ENCODE peak calls at places on chromosomes 16 and 17, in six cellular contexts. One of them, this sample, is unnamed.
A peak's percentile ranks its signal among the peaks of the same experiment; 100 is the strongest.

GRCh38 chr16:15765880-15766279 is 90.9 kb downstream of the MYH11 start:
- DNase-seq in keratinocyte: no peak
- DNase-seq in tibial artery: no peak
- DNase-seq in fibroblast of lung: peak; percentile 42
- DNase-seq in heart left ventricle: no peak
- DNase-seq in left lung: no peak
- DNase-seq in this sample: peak; percentile 56

GRCh38 chr17:6374271-6374691 is 60.6 kb downstream of the AIPL1 start:
- DNase-seq in left lung: no peak
- DNase-seq in fibroblast of lung: no peak
- DNase-seq in keratinocyte: no peak
- DNase-seq in heart left ventricle: no peak
- DNase-seq in tibial artery: no peak
- DNase-seq in this sample: no peak

GRCh38 chr17:76878568-76878967 is 10.4 kb downstream of the MGAT5B start:
- DNase-seq in keratinocyte: no peak
- DNase-seq in fibroblast of lung: no peak
- DNase-seq in tibial artery: no peak
- DNase-seq in left lung: no peak
- DNase-seq in heart left ventricle: no peak
- DNase-seq in this sample: no peak

GRCh38 chr17:20143740-20144139 is 134.6 kb downstream of the SPECC1 start:
- DNase-seq in keratinocyte: no peak
- DNase-seq in tibial artery: no peak
- DNase-seq in fibroblast of lung: no peak
- DNase-seq in heart left ventricle: no peak
- DNase-seq in left lung: no peak
- DNase-seq in this sample: no peak

GRCh38 chr16:51148674-51149228 is 2.3 kb downstream of the SALL1 start:
- DNase-seq in keratinocyte: no peak
- DNase-seq in tibial artery: no peak
- DNase-seq in heart left ventricle: no peak
- DNase-seq in fibroblast of lung: no peak
- DNase-seq in left lung: no peak
- DNase-seq in this sample: no peak

GRCh38 chr16:26645629-26646028 is 421.1 kb upstream of the C16orf82 start:
- DNase-seq in left lung: no peak
- DNase-seq in tibial artery: no peak
- DNase-seq in heart left ventricle: no peak
- DNase-seq in fibroblast of lung: no peak
- DNase-seq in keratinocyte: no peak
- DNase-seq in this sample: peak; percentile 13

GRCh38 chr16:21083729-21084268 is 66.8 kb downstream of the DNAH3 start:
- DNase-seq in heart left ventricle: peak; percentile 62
- DNase-seq in left lung: no peak
- DNase-seq in fibroblast of lung: peak; percentile 60
- DNase-seq in keratinocyte: no peak
- DNase-seq in tibial artery: peak; percentile 72
- DNase-seq in this sample: peak; percentile 46

GRCh38 chr17:56978441-56979090 is 635 bp downstream of the SCPEP1 start:
- DNase-seq in left lung: no peak
- DNase-seq in fibroblast of lung: peak; percentile 37
- DNase-seq in heart left ventricle: no peak
- DNase-seq in tibial artery: no peak
- DNase-seq in keratinocyte: no peak
- DNase-seq in this sample: no peak

GRCh38 chr16:74745926-74746325 is 28.7 kb downstream of the FA2H start:
- DNase-seq in keratinocyte: no peak
- DNase-seq in heart left ventricle: no peak
- DNase-seq in tibial artery: no peak
- DNase-seq in fibroblast of lung: no peak
- DNase-seq in left lung: no peak
- DNase-seq in this sample: no peak

GRCh38 chr17:68383443-68384321 is 73.6 kb downstream of the WIPI1 start:
- DNase-seq in fibroblast of lung: peak; percentile 94
- DNase-seq in keratinocyte: no peak
- DNase-seq in heart left ventricle: peak; percentile 51
- DNase-seq in tibial artery: no peak
- DNase-seq in left lung: no peak
- DNase-seq in this sample: no peak

GRCh38 chr17:1714488-1714979 is 4.4 kb upstream of the TLCD2 start:
- DNase-seq in keratinocyte: no peak
- DNase-seq in fibroblast of lung: peak; percentile 97
- DNase-seq in left lung: peak; percentile 96
- DNase-seq in heart left ventricle: peak; percentile 99
- DNase-seq in tibial artery: peak; percentile 99
- DNase-seq in this sample: peak; percentile 90

GRCh38 chr17:75819723-75820410 is 24.3 kb downstream of the UNC13D start:
- DNase-seq in heart left ventricle: peak; percentile 25
- DNase-seq in tibial artery: no peak
- DNase-seq in keratinocyte: no peak
- DNase-seq in fibroblast of lung: no peak
- DNase-seq in left lung: peak; percentile 69
- DNase-seq in this sample: no peak
- H3K4me3 ChIP-seq in heart left ventricle: no peak overlapping the region
- H3K4me3 ChIP-seq in tibial artery: no peak overlapping the region
- H3K4me3 ChIP-seq in keratinocyte: no peak overlapping the region
- H3K4me3 ChIP-seq in fibroblast of lung: no peak overlapping the region
- H3K4me3 ChIP-seq in left lung: no peak overlapping the region
- H3K4me3 ChIP-seq in this sample: no peak overlapping the region

DNA sequence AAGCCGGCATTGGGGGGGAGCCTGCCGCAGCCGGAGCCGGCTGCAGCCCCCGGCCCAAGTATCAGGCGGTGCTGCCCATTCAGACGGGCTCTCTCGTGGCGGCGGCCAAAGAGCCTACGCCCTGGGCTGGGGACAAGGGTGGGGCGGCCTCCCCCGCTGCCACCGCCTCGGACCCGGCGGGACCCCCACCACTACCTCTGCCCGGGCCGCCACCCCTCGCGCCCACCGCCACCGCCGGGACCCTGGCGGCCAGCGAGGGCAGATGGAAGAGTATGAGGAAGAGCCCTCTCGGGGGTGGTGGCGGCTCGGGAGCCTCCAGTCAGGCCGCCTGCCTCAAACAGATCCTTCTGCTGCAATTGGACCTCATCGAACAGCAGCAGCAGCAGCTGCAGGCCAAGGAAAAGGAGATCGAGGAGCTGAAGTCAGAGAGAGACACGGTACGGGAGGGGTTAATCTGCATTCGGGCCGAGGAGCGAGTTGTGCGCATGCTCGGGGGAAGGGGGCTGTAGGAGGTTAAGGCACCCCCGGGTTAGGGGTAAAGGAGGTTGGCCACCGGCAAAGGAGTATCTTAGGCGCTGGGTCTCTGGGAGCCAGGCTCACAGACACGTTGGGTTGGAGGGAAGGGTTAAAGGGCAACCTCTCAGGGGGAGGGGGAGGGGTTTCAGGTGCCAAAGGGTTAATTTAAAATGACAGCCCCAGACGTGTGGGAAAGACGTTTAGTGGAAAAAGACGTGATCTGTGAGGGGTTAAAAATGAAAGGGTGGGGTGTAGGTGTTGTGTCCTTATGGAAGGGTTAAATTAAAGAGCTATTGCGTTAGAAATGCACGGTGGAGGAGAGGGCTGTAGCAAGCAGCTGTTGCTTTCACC is 1.4 kb downstream of the MSL1 start:
- DNase-seq in keratinocyte: no peak
- DNase-seq in fibroblast of lung: peak; percentile 45
- DNase-seq in heart left ventricle: no peak
- DNase-seq in left lung: peak; percentile 85
- DNase-seq in tibial artery: no peak
- DNase-seq in this sample: peak; percentile 64
- H3K27ac ChIP-seq in keratinocyte: peak overlapping the region; percentile 73
- H3K27ac ChIP-seq in fibroblast of lung: peak overlapping the region; percentile 76
- H3K27ac ChIP-seq in heart left ventricle: peak overlapping the region; percentile 99
- H3K27ac ChIP-seq in left lung: peak overlapping the region; percentile 95
- H3K27ac ChIP-seq in tibial artery: peak overlapping the region; percentile 97
- H3K27ac ChIP-seq in this sample: peak overlapping the region; percentile 77

GRCh38 chr16:88706965-88707871 is 915 bp downstream of the CTU2 start:
- DNase-seq in keratinocyte: no peak
- DNase-seq in left lung: no peak
- DNase-seq in tibial artery: no peak
- DNase-seq in fibroblast of lung: no peak
- DNase-seq in heart left ventricle: no peak
- DNase-seq in this sample: no peak

GRCh38 chr16:88705076-88705684 is 1.0 kb downstream of the RNF166 start:
- DNase-seq in fibroblast of lung: no peak
- DNase-seq in tibial artery: no peak
- DNase-seq in heart left ventricle: no peak
- DNase-seq in keratinocyte: no peak
- DNase-seq in left lung: no peak
- DNase-seq in this sample: no peak

GRCh38 chr16:88705746-88706287 is 391 bp downstream of the RNF166 start:
- DNase-seq in tibial artery: no peak
- DNase-seq in left lung: no peak
- DNase-seq in heart left ventricle: no peak
- DNase-seq in fibroblast of lung: no peak
- DNase-seq in keratinocyte: no peak
- DNase-seq in this sample: no peak

GRCh38 chr16:88703486-88704309 is 2.5 kb downstream of the RNF166 start:
- DNase-seq in keratinocyte: no peak
- DNase-seq in tibial artery: no peak
- DNase-seq in heart left ventricle: peak; percentile 51
- DNase-seq in fibroblast of lung: no peak
- DNase-seq in left lung: no peak
- DNase-seq in this sample: no peak

DNA sequence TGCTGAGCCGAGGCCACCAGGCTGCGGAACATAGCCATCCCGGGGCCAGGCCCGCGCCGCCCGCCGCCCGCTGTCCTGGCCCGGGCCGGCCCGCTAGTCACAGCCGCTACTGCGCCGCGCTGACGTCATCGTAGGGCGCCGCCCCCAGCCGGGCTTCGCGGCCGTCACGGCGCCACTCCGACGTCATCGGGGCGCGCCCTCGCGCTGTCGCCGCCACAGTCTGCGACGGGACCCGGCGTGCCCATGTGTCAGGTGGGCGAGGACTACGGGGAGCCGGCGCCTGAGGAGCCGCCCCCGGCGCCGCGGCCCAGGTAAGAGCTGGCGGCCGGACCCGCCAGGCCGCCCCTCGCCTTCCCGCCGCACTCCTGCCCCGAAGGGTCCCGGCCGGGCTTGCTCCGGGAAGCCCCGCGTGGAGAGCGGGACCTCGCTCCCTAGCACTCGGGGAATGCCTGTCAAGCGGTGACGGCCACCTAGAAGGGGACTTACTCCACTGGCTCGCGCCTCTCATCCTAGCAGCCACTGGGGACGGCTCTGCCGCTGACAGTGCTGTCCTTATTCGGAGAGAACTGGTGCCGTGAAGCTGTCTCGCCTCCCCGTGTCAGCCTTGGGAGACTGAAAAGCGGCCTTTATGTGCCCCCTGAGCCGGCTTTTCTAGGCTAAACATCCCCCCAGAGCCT is at the start of the genes CTU2 and RNF166:
- DNase-seq in keratinocyte: no peak
- DNase-seq in fibroblast of lung: peak; percentile 86
- DNase-seq in heart left ventricle: peak; percentile 92
- DNase-seq in left lung: peak; percentile 97
- DNase-seq in tibial artery: peak; percentile 93
- DNase-seq in this sample: peak; percentile 77
- H3K4me1 ChIP-seq in keratinocyte: peaks cover 9% of the 10 kb centered on the region
- H3K4me1 ChIP-seq in fibroblast of lung: peaks cover 5% of the 10 kb centered on the region
- H3K4me1 ChIP-seq in heart left ventricle: peaks cover 34% of the 10 kb centered on the region
- H3K4me1 ChIP-seq in left lung: peaks cover 34% of the 10 kb centered on the region
- H3K4me1 ChIP-seq in tibial artery: no peaks in the 10 kb centered on the region
- H3K4me1 ChIP-seq in this sample: no peaks in the 10 kb centered on the region

DNA sequence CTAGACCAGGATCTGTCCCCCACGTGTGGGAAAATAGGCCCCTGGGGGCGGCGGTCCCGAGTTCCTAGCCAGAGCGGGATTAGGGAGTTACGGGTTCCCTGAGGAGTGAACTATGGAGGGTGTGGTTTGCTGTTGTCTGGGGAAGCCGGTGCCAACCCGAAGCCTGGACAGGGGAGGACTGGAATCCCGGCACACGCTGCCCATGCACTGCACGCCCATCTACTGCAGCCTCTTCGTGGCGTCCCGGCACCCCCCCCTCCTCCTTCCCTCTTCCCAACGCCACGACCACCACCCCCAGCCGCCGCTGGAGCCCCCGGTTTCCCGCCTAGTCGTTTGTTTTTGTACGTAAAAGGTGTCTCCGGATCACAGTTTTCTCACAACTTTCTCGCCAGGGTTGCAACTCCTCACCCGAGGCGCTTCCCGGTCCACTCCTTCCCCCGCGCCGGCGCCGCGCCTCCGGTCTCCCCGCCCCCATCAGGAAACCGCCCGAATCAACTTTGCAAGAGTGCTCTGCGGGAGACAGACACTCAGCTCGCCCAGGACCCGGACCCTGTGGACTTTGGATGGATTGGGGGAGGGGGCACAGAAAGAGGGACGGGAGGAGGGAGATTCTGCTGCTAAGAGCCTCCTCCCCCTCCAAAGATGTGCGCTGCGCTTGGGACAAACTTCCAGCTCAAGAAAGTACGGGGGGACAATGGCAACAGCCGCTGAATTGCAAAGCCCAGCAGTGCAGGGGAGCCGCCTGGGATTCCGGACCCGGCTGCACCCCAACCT is 1.4 kb upstream of the LHX1 start:
- DNase-seq in keratinocyte: no peak
- DNase-seq in tibial artery: no peak
- DNase-seq in heart left ventricle: no peak
- DNase-seq in fibroblast of lung: no peak
- DNase-seq in left lung: no peak
- DNase-seq in this sample: peak; percentile 43
- H3K4me3 ChIP-seq in keratinocyte: peak overlapping the region; percentile 66
- H3K4me3 ChIP-seq in tibial artery: peak overlapping the region; percentile 23
- H3K4me3 ChIP-seq in heart left ventricle: no peak overlapping the region
- H3K4me3 ChIP-seq in fibroblast of lung: no peak overlapping the region
- H3K4me3 ChIP-seq in left lung: no peak overlapping the region
- H3K4me3 ChIP-seq in this sample: peak overlapping the region; percentile 75